ENCODE peak calls at places on chromosomes 4 and X, in nine cellular contexts. R is heart left ventricle; N is fibroblast of lung; K is CD8-positive, alpha-beta T cell; V is adrenal gland; A is right cardiac atrium; Y is CD8-positive, alpha-beta memory T cell; C is tibial artery; X is OCI-LY7. F is an unnamed sample.

GRCh38 chrX:48715066-48715465 is 18.5 kb downstream of the SUV39H1 start:
- DNase-seq in Y (no peak), K (no peak), X (no peak), V (no peak), R (no peak), C (no peak), A (no peak), N (peak), F (no peak)

GRCh38 chr4:5710962-5711478 is at the start of gene EVC:
- DNase-seq in R (peak), A (peak), Y (no peak), X (no peak), K (no peak), V (peak), C (peak), N (peak), F (peak)

GRCh38 chrX:6959006-6959405 is 188.5 kb upstream of the STS start:
- DNase-seq in X (no peak), V (no peak), N (no peak), K (no peak), R (no peak), Y (no peak), A (no peak), C (no peak), F (no peak)

GRCh38 chr4:85697864-85698263 is 222.9 kb downstream of the ARHGAP24 start:
- DNase-seq in N (no peak), X (no peak), V (no peak), R (no peak), Y (no peak), K (no peak), C (no peak), A (no peak), F (no peak)

GRCh38 chr4:7124643-7125442 is 57.0 kb upstream of the GRPEL1 start:
- DNase-seq in N (peak), K (no peak), V (peak), C (peak), A (peak), R (peak), X (peak), Y (no peak), F (peak)

GRCh38 chr4:175646802-175647201 is 165.3 kb downstream of the GPM6A start:
- DNase-seq in N (no peak), V (no peak), Y (no peak), A (no peak), C (no peak), X (no peak), R (no peak), K (no peak), F (no peak)

GRCh38 chrX:139680356-139680755 is 27.6 kb downstream of the MCF2 start:
- DNase-seq in X (no peak), Y (no peak), V (no peak), C (no peak), K (no peak), A (no peak), N (no peak), R (no peak), F (no peak)

GRCh38 chrX:119646515-119646914 is 40.3 kb upstream of the NKRF start:
- DNase-seq in K (no peak), V (no peak), Y (peak), N (no peak), C (no peak), X (no peak), A (no peak), R (no peak), F (no peak)

GRCh38 chr4:53477666-53478065 is 100.2 kb downstream of the FIP1L1 start:
- DNase-seq in N (peak), R (no peak), C (no peak), A (no peak), V (no peak), X (no peak), K (no peak), Y (no peak), F (no peak)

GRCh38 chr4:161183729-161184128 is 980.1 kb downstream of the FSTL5 start:
- DNase-seq in N (no peak), C (no peak), X (no peak), R (no peak), A (no peak), Y (no peak), K (no peak), V (no peak), F (no peak)

GRCh38 chrX:18098704-18099103 is 122.0 kb downstream of the BEND2 start:
- DNase-seq in Y (no peak), X (no peak), N (no peak), R (peak), V (no peak), A (peak), C (no peak), K (no peak), F (no peak)

GRCh38 chrX:120664081-120664480 is 34.2 kb upstream of the C1GALT1C1 start:
- DNase-seq in N (peak), R (no peak), C (no peak), X (peak), Y (peak), K (no peak), A (no peak), V (no peak), F (no peak)

DNA sequence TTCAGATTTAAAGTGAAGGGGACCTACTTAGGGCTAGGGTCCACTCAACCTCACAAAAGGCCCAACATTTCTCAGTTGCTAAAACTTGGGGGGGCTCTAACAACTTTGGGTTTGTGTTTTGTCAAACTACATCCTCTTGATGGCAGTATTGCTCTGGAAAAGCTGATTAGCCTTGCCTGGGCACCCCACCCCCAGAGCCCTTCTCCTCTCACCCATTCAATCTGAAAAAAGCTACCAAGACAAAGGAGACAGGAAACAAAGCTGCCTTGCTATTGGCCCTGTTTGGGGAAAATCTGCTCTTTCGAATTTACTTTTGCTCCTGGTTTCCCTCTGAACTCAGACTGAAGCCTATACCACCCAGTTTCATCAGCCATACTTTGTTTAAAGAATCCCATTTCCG is 195.2 kb upstream of the STK26 start:
- DNase-seq in N (no peak), Y (no peak), A (no peak), V (no peak), C (no peak), R (no peak), K (no peak), X (peak), F (no peak)
- H3K4me3 ChIP-seq in N (no peak), Y (no peak), A (no peak), V (no peak), C (no peak), R (no peak), K (no peak), X (no peak), F (no peak)

DNA sequence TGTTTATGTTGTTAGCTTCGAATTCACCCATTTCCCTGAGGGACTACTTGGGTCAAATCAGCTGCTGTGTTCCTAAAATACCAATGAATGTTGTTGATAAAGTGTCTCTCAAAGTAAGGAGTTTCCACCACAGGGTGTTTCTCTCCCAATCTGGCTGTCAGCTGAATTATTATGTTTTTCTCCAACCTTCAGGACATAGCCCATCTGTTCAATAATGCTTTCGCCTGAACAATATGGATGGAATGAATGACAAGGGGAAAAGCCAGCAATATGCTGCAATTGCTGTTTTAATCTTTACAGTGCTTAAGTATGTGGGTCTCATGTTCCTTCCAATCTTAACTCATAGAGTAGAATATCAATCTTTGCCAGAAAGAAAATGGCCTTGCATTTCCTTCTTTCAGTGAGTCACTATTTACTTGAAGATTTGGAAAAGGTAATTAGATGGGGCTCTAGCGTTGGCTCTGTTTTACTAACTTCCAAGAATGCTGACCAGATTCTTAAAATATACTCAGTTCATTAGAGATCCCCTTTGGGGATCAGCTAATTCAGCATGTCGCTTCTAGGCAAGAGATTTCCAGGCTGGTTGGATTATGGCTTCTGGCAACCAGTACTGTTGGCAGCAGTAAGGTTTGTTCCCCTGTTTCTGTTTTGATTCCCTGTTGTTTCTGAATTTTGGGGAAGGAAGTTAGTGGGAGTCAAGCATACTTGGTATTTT is 410.5 kb downstream of the PPP3CA start:
- DNase-seq in N (peak), R (no peak), A (no peak), C (no peak), V (no peak), X (no peak), Y (no peak), K (no peak), F (no peak)
- H3K27ac ChIP-seq in N (no peak), R (no peak), A (no peak), C (no peak), V (no peak), X (no peak), Y (no peak), K (no peak), F (no peak)

DNA sequence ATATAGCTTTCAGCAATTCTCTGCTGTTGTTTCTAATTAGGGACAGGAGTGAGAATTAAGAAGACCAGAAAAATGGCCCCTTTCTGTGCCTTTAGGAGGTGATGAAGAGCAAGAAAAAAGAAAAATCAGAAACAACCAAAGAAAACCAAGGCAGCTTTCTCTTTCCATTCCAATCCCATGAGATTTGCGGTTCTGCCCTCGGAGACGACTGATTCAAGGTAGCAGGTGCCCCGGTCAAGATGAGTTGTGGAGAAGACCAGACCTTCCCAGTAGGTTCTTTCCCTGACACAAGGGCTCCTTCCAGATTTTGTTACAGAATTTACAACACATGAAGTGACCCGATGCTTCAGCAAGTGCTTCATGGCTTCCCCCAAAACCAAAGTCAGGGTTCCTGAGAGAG is 21.9 kb downstream of the TLR10 start:
- DNase-seq in N (no peak), A (no peak), K (no peak), C (no peak), X (peak), R (no peak), Y (no peak), V (no peak), F (no peak)
- H3K4me3 ChIP-seq in N (no peak), A (no peak), K (no peak), C (no peak), X (peak), R (no peak), Y (no peak), V (no peak), F (no peak)

DNA sequence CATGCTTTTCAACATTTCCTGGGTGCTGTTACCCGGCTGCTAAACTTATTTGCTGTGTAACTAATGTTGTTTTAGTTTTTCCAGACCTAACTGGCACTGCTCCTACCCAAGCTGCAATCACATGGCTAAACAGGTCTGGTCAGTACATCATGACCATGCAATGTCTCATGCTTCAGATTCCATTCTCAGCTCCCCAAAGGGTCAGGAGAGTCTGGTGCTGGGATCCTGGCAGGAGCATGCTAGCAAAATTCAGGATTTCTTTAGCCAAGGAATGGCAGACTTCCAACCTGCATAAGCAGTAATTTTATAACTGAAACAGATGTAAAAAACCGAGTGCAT is 12.6 kb upstream of the CENPU start:
- DNase-seq in X (no peak), C (peak), Y (no peak), V (peak), R (no peak), K (no peak), N (peak), A (peak), F (peak)
- H3K27ac ChIP-seq in X (no peak), C (peak), Y (peak), V (no peak), R (peak), K (no peak), N (no peak), A (peak), F (peak)